ENCODE peak calls at places on chromosome 1, in nine cellular contexts. V, C, A, L, S, O, Y, X and N are unnamed samples.

GRCh38 chr1:153791856-153792253 is 16.6 kb downstream of the SLC27A3 start:
- DNase-seq in V (no peak), C (peak), A (no peak), L (no peak), S (no peak), O (peak), Y (no peak), X (peak), N (peak)

GRCh38 chr1:243731301-243731891 is 118.6 kb downstream of the AKT3 start:
- DNase-seq in V (no peak), C (peak), A (no peak), L (no peak), S (no peak), O (no peak), Y (no peak), X (no peak), N (peak)

GRCh38 chr1:21870611-21871010 is 58.5 kb downstream of the LDLRAD2 start:
- DNase-seq in V (no peak), C (no peak), A (no peak), L (no peak), S (no peak), O (no peak), Y (no peak), X (no peak), N (no peak)

GRCh38 chr1:54800899-54801759 is at the start of gene TTC22:
- DNase-seq in V (no peak), C (no peak), A (peak), L (peak), S (no peak), O (no peak), Y (peak), X (no peak), N (no peak)

GRCh38 chr1:5865056-5865455 is 127.2 kb downstream of the NPHP4 start:
- DNase-seq in V (no peak), C (no peak), A (no peak), L (no peak), S (no peak), O (no peak), Y (no peak), X (no peak), N (no peak)

GRCh38 chr1:164576311-164577271 is 17.6 kb downstream of the PBX1 start:
- DNase-seq in V (peak), C (peak), A (peak), L (no peak), S (no peak), O (no peak), Y (no peak), X (peak), N (peak)

GRCh38 chr1:218463194-218464156 is 118.3 kb downstream of the TGFB2 start:
- DNase-seq in V (peak), C (peak), A (no peak), L (peak), S (no peak), O (no peak), Y (no peak), X (no peak), N (peak)

GRCh38 chr1:43573066-43573799 is 42.5 kb downstream of the PTPRF start:
- DNase-seq in V (no peak), C (no peak), A (no peak), L (no peak), S (no peak), O (no peak), Y (no peak), X (no peak), N (no peak)

GRCh38 chr1:106880226-106880625 is 176.2 kb upstream of the PRMT6 start:
- DNase-seq in V (no peak), C (no peak), A (no peak), L (no peak), S (no peak), O (no peak), Y (no peak), X (no peak), N (no peak)

GRCh38 chr1:4176841-4177240 is 276.8 kb upstream of the C1orf174 start:
- DNase-seq in V (no peak), C (no peak), A (no peak), L (no peak), S (no peak), O (no peak), Y (no peak), X (no peak), N (no peak)

GRCh38 chr1:59804301-59804700 is 10.4 kb upstream of the HOOK1 start:
- DNase-seq in V (no peak), C (no peak), A (no peak), L (no peak), S (no peak), O (no peak), Y (no peak), X (no peak), N (no peak)

GRCh38 chr1:59803458-59804038 is 11.2 kb upstream of the HOOK1 start:
- DNase-seq in V (no peak), C (no peak), A (no peak), L (no peak), S (no peak), O (no peak), Y (no peak), X (no peak), N (no peak)

GRCh38 chr1:59805564-59805963 is 9.2 kb upstream of the HOOK1 start:
- DNase-seq in V (no peak), C (no peak), A (no peak), L (no peak), S (no peak), O (no peak), Y (no peak), X (no peak), N (no peak)
- TF ChIP-seq CTCF in V (no peak), C (no peak), A (no peak), L (no peak), S (no peak), O (no peak), Y (no peak), X (no peak), N (no peak)

GRCh38 chr1:2523891-2524609 is 2.3 kb downstream of the PANK4 start:
- DNase-seq in V (no peak), C (no peak), A (no peak), L (no peak), S (no peak), O (no peak), Y (no peak), X (no peak), N (no peak)
- H3K4me3 ChIP-seq in V (no peak), C (no peak), A (peak), L (peak), S (peak), O (no peak), Y (no peak), X (peak), N (no peak)

GRCh38 chr1:156705321-156705917 is at the start of gene CRABP2:
- DNase-seq in V (peak), C (no peak), A (peak), L (peak), S (no peak), O (no peak), Y (no peak), X (no peak), N (peak)

GRCh38 chr1:156707027-156707426 is 1.6 kb upstream of the CRABP2 start:
- DNase-seq in V (no peak), C (no peak), A (no peak), L (no peak), S (no peak), O (no peak), Y (no peak), X (no peak), N (no peak)

GRCh38 chr1:156706647-156707008 is 1.2 kb upstream of the CRABP2 start:
- DNase-seq in V (peak), C (no peak), A (peak), L (peak), S (no peak), O (peak), Y (no peak), X (no peak), N (peak)

GRCh38 chr1:156704930-156705320 is 458 bp downstream of the CRABP2 start:
- DNase-seq in V (peak), C (peak), A (peak), L (peak), S (no peak), O (no peak), Y (no peak), X (no peak), N (peak)

DNA sequence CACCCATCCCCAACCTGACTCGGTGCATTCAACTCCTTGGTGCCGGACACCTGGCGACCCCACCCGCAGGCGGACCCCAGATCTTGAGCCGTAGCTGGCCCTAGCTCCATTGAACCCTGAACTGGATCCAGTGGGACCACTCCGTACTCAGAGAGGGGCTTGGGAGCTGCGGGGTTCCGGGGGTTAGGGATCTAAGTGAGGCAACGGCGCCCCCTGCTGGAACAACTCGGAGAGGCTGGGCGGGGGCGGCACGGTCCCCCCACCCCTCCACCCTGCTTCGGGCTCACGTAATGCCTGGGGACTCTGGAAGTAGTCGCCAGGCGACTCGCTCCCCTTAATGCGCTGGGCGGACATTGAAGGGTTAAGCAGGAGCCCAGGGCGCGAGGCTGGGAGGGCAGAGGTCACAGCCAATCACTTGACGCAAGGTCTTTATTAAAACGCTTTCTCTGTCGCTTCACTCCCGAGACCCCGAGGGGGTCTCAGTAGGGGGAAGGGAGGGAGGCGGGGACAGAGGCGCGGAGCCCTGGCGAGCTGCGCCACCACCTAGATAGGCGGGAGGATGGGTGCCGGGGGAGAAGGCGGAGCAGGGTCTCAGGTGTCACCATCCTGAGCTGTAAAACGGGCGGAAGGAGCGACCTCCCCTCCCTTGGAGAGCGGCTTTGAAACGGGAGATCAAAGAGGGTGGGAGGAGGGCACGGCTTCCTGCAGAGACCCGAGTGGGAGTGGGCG is 699 bp upstream of the CRABP2 start:
- DNase-seq in V (peak), C (no peak), A (peak), L (peak), S (no peak), O (no peak), Y (peak), X (no peak), N (peak)
- TF ChIP-seq CTCF in V (peak), C (peak), A (peak), L (peak), S (peak), O (peak), Y (peak), X (peak), N (peak)

GRCh38 chr1:26856604-26857469 is 6.1 kb upstream of the SFN start:
- DNase-seq in V (no peak), C (no peak), A (no peak), L (no peak), S (no peak), O (no peak), Y (no peak), X (no peak), N (no peak)
- H3K4me3 ChIP-seq in V (no peak), C (no peak), A (no peak), L (no peak), S (no peak), O (no peak), Y (no peak), X (no peak), N (no peak)

GRCh38 chr1:26999440-26999987 is 6.0 kb downstream of the TRNP1 start:
- DNase-seq in V (peak), C (peak), A (peak), L (peak), S (peak), O (peak), Y (no peak), X (peak), N (peak)
- TF ChIP-seq CTCF in V (peak), C (peak), A (no peak), L (no peak), S (peak), O (peak), Y (no peak), X (peak), N (no peak)